ENCODE peak calls at places on chromosome 21, in seven cellular contexts. One of them, this sample, is unnamed.

GRCh38 chr21:42120056-42120903 is 49.2 kb downstream of the UMODL1 start:
- DNase-seq in mucosa of descending colon: no peak
- DNase-seq in GM12865: peak; percentile 66
- DNase-seq in ovary: no peak
- DNase-seq in uterus: no peak
- DNase-seq in neural crest cell: no peak
- DNase-seq in kidney: peak; percentile 41
- DNase-seq in this sample: no peak

GRCh38 chr21:37520801-37521200 is 154.2 kb downstream of the DYRK1A start:
- DNase-seq in mucosa of descending colon: no peak
- DNase-seq in uterus: no peak
- DNase-seq in neural crest cell: no peak
- DNase-seq in kidney: no peak
- DNase-seq in GM12865: no peak
- DNase-seq in ovary: no peak
- DNase-seq in this sample: no peak

GRCh38 chr21:29196021-29196663 is 65.7 kb downstream of the MAP3K7CL start:
- DNase-seq in kidney: no peak
- DNase-seq in ovary: no peak
- DNase-seq in uterus: no peak
- DNase-seq in neural crest cell: no peak
- DNase-seq in mucosa of descending colon: peak; percentile 60
- DNase-seq in GM12865: peak; percentile 91
- DNase-seq in this sample: no peak

GRCh38 chr21:37415938-37416337 is 49.4 kb downstream of the DYRK1A start:
- DNase-seq in GM12865: no peak
- DNase-seq in kidney: no peak
- DNase-seq in neural crest cell: no peak
- DNase-seq in mucosa of descending colon: no peak
- DNase-seq in uterus: no peak
- DNase-seq in ovary: no peak
- DNase-seq in this sample: no peak

GRCh38 chr21:36330904-36331303 is 10.9 kb downstream of the MORC3 start:
- DNase-seq in GM12865: peak; percentile 74
- DNase-seq in kidney: no peak
- DNase-seq in mucosa of descending colon: peak; percentile 74
- DNase-seq in neural crest cell: peak; percentile 13
- DNase-seq in uterus: no peak
- DNase-seq in ovary: peak; percentile 35
- DNase-seq in this sample: peak; percentile 48

GRCh38 chr21:36980280-36981048 is 14.0 kb upstream of the HLCS start:
- DNase-seq in neural crest cell: no peak
- DNase-seq in uterus: peak; percentile 27
- DNase-seq in kidney: peak; percentile 82
- DNase-seq in ovary: peak; percentile 33
- DNase-seq in GM12865: no peak
- DNase-seq in mucosa of descending colon: peak; percentile 32
- DNase-seq in this sample: peak; percentile 43

GRCh38 chr21:41977034-41977950 is 23.5 kb upstream of the C2CD2 start:
- DNase-seq in GM12865: no peak
- DNase-seq in neural crest cell: no peak
- DNase-seq in uterus: no peak
- DNase-seq in mucosa of descending colon: no peak
- DNase-seq in kidney: peak; percentile 41
- DNase-seq in ovary: no peak
- DNase-seq in this sample: no peak

GRCh38 chr21:43331962-43332458 is 94.9 kb downstream of the SIK1 start:
- DNase-seq in kidney: peak; percentile 78
- DNase-seq in GM12865: no peak
- DNase-seq in mucosa of descending colon: no peak
- DNase-seq in ovary: peak; percentile 88
- DNase-seq in uterus: no peak
- DNase-seq in neural crest cell: no peak
- DNase-seq in this sample: no peak

GRCh38 chr21:21406918-21407317 is 408.7 kb downstream of the NCAM2 start:
- DNase-seq in uterus: no peak
- DNase-seq in GM12865: no peak
- DNase-seq in ovary: no peak
- DNase-seq in neural crest cell: no peak
- DNase-seq in kidney: no peak
- DNase-seq in mucosa of descending colon: no peak
- DNase-seq in this sample: no peak

GRCh38 chr21:32611471-32611997 is 643 bp downstream of the CFAP298 start:
- DNase-seq in GM12865: peak; percentile 48
- DNase-seq in mucosa of descending colon: peak; percentile 51
- DNase-seq in neural crest cell: peak; percentile 22
- DNase-seq in uterus: no peak
- DNase-seq in kidney: no peak
- DNase-seq in ovary: no peak
- DNase-seq in this sample: peak; percentile 59

GRCh38 chr21:41316641-41317392 is at the start of gene FAM3B:
- DNase-seq in mucosa of descending colon: peak; percentile 18
- DNase-seq in neural crest cell: no peak
- DNase-seq in ovary: no peak
- DNase-seq in GM12865: no peak
- DNase-seq in uterus: no peak
- DNase-seq in kidney: peak; percentile 80
- DNase-seq in this sample: peak; percentile 39

GRCh38 chr21:37266515-37267221 is 466 bp downstream of the VPS26C start:
- DNase-seq in neural crest cell: peak; percentile 21
- DNase-seq in ovary: no peak
- DNase-seq in mucosa of descending colon: no peak
- DNase-seq in kidney: peak; percentile 91
- DNase-seq in GM12865: no peak
- DNase-seq in uterus: no peak
- DNase-seq in this sample: peak; percentile 71

GRCh38 chr21:38664821-38665220 is 140.9 kb upstream of the ETS2 start:
- DNase-seq in mucosa of descending colon: no peak
- DNase-seq in kidney: no peak
- DNase-seq in ovary: no peak
- DNase-seq in neural crest cell: no peak
- DNase-seq in uterus: no peak
- DNase-seq in GM12865: no peak
- DNase-seq in this sample: no peak

GRCh38 chr21:24514081-24514733 is 1093.1 kb downstream of the MRPL39 start:
- DNase-seq in uterus: no peak
- DNase-seq in GM12865: peak; percentile 1
- DNase-seq in mucosa of descending colon: no peak
- DNase-seq in kidney: no peak
- DNase-seq in neural crest cell: no peak
- DNase-seq in ovary: no peak
- DNase-seq in this sample: no peak
- TF ChIP-seq CTCF in uterus: no peak
- TF ChIP-seq CTCF in GM12865: peak; percentile 26
- TF ChIP-seq CTCF in mucosa of descending colon: no peak
- TF ChIP-seq CTCF in kidney: peak; percentile 40
- TF ChIP-seq CTCF in neural crest cell: peak; percentile 60
- TF ChIP-seq CTCF in ovary: no peak
- TF ChIP-seq CTCF in this sample: peak; percentile 66

DNA sequence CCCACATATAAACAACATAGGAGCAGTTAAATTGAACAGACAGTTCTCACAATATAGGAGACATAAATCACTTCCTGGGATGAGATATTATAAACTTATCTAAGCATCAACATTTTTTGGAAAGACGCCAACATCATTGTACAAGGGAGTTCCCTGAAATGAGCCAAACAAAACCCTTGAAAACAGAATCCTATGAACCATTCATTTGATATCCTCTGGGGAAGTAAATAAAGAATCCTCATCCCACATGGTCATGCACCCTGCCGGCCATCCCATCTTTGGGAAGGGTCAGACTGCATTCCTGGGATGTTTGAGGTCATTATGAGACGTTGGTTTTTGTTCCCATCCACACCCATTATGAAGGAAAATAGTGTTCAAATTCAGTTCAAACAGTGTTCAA is 111.8 kb upstream of the USP25 start:
- DNase-seq in uterus: no peak
- DNase-seq in mucosa of descending colon: no peak
- DNase-seq in kidney: no peak
- DNase-seq in GM12865: no peak
- DNase-seq in ovary: no peak
- DNase-seq in neural crest cell: no peak
- DNase-seq in this sample: no peak
- TF ChIP-seq CTCF in uterus: no peak
- TF ChIP-seq CTCF in mucosa of descending colon: no peak
- TF ChIP-seq CTCF in kidney: no peak
- TF ChIP-seq CTCF in GM12865: no peak
- TF ChIP-seq CTCF in ovary: no peak
- TF ChIP-seq CTCF in neural crest cell: no peak
- TF ChIP-seq CTCF in this sample: no peak

DNA sequence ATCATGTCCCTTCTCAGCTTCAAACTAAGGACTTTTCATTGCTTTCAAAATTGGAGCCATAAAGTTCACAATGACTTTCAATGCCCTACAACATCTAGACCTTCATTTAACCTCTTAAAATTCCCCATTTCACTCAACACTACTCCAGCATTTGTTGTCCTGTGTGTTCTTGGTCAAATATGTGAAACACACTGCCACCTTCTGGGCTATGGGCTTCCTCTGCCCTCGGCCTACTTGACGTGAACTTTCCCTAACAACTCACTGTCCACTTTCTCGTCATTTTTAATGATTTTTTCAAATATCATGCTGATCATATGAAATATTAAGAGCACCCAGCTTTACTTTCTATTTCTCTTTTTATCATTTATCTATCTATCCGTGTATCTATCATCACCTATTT is 2018.4 kb downstream of the NCAM2 start:
- DNase-seq in mucosa of descending colon: no peak
- DNase-seq in neural crest cell: peak; percentile 3
- DNase-seq in uterus: no peak
- DNase-seq in GM12865: no peak
- DNase-seq in kidney: no peak
- DNase-seq in ovary: no peak
- DNase-seq in this sample: peak; percentile 26
- TF ChIP-seq CTCF in mucosa of descending colon: no peak
- TF ChIP-seq CTCF in neural crest cell: peak; percentile 46
- TF ChIP-seq CTCF in uterus: no peak
- TF ChIP-seq CTCF in GM12865: no peak
- TF ChIP-seq CTCF in kidney: no peak
- TF ChIP-seq CTCF in ovary: no peak
- TF ChIP-seq CTCF in this sample: peak; percentile 27

DNA sequence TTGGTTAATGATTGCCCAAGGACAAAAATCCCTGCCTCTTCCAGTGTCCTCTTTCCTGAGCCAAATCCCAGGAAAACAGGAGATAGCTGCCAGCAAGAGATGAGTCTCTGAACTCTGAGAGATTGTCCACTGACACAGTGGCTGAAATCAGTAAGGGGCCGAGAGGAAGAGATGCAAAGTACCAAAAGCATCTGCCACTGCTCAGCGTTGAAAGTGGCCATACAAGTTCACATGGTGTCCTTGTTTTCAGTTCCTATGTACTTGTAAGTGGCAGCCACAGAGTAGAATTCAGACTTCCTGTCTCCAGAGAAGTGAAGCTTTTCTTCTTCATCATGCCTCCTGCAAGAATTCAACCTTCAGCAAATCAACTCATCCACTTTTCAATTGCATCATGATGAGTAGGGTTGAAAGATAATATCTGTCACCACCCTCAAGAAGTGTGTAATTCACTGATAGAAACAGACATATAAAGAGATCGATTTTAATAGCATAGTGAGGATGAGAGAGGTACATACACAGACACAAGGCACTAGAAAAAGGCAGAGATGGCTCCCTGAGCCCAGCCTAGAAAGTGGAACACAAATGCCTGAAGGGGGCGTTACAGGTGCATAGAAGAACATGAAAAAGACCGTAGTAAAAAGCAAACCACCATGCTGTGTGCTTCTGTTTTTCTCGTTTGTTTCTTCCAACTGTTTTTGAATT is 185.8 kb downstream of the MRPL39 start:
- DNase-seq in neural crest cell: no peak
- DNase-seq in uterus: no peak
- DNase-seq in kidney: no peak
- DNase-seq in mucosa of descending colon: peak; percentile 50
- DNase-seq in GM12865: peak; percentile 95
- DNase-seq in ovary: no peak
- DNase-seq in this sample: no peak
- TF ChIP-seq CTCF in neural crest cell: peak; percentile 50
- TF ChIP-seq CTCF in uterus: no peak
- TF ChIP-seq CTCF in kidney: peak; percentile 35
- TF ChIP-seq CTCF in mucosa of descending colon: no peak
- TF ChIP-seq CTCF in GM12865: peak; percentile 73
- TF ChIP-seq CTCF in ovary: no peak
- TF ChIP-seq CTCF in this sample: no peak

DNA sequence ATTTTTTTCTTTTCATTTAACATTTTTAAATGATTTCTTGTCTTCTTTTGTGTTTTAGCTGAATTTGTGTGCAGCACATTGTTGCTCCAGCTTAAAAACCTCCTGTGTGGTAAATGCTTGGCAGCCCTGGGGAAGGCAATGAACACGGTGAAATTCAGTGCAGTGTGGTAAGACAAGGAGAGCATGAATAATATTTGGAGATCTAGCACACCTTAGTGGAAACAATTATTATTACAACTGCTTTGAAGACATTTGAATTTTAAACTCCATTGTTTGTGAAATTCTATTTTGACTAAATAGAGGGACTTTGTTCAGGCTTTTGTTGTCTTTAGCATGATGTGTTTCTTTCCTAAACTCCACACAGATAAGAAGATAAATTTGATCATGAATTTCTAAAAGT is 242.6 kb upstream of the CXADR start:
- DNase-seq in GM12865: no peak
- DNase-seq in uterus: peak; percentile 66
- DNase-seq in mucosa of descending colon: peak; percentile 5
- DNase-seq in neural crest cell: no peak
- DNase-seq in kidney: no peak
- DNase-seq in ovary: peak; percentile 60
- DNase-seq in this sample: no peak
- TF ChIP-seq CTCF in GM12865: no peak
- TF ChIP-seq CTCF in uterus: peak; percentile 68
- TF ChIP-seq CTCF in mucosa of descending colon: no peak
- TF ChIP-seq CTCF in neural crest cell: peak; percentile 74
- TF ChIP-seq CTCF in kidney: peak; percentile 20
- TF ChIP-seq CTCF in ovary: peak; percentile 77
- TF ChIP-seq CTCF in this sample: peak; percentile 50

DNA sequence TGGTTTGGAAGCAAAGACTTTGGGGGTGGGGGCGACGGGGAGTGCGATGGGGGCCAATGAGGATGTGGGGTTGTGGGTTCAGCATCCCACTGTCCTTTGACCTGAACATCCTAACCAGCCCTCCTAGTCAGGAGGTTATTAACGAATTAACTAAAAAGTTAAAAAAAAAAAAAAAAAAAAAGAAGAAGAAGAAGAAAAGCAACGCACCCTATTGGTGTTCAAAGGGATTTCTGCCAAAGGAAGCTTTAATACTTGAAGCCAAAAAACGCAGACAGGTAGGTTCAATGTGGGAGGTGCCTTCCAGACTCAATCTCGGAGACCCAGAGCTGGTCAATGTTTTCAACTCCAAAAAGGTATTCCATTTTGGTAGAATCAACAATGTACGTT is 2.2 kb downstream of the CLIC6 start:
- DNase-seq in GM12865: peak; percentile 55
- DNase-seq in uterus: no peak
- DNase-seq in kidney: no peak
- DNase-seq in mucosa of descending colon: no peak
- DNase-seq in neural crest cell: no peak
- DNase-seq in ovary: no peak
- DNase-seq in this sample: no peak
- TF ChIP-seq CTCF in GM12865: peak; percentile 27
- TF ChIP-seq CTCF in uterus: no peak
- TF ChIP-seq CTCF in kidney: no peak
- TF ChIP-seq CTCF in mucosa of descending colon: no peak
- TF ChIP-seq CTCF in neural crest cell: no peak
- TF ChIP-seq CTCF in ovary: no peak
- TF ChIP-seq CTCF in this sample: peak; percentile 36